ENCODE peak calls at places on chromosomes 3 and 15, in four cellular contexts. O is CD8-positive, alpha-beta T cell; A is stimulated activated CD8-positive, alpha-beta memory T cell treated with anti-CD3 and anti-CD28 coated beads, Interleukin-7, amount 100 ng/mL, for 1 hour; H is A172. R is an unnamed sample.

GRCh38 chr3:144403040-144403457 is 431.4 kb downstream of the DIPK2A start:
- DNase-seq in O (no peak), A (no peak), H (peak), R (no peak)

GRCh38 chr3:178436773-178437172 is 99.5 kb upstream of the KCNMB2 start:
- DNase-seq in O (no peak), A (no peak), H (peak), R (no peak)

GRCh38 chr15:39270976-39271375 is 309.9 kb upstream of the THBS1 start:
- DNase-seq in O (no peak), A (no peak), H (peak), R (no peak)

GRCh38 chr15:23424111-23424904 is 22.7 kb downstream of the GOLGA6L2 start:
- DNase-seq in O (no peak), A (no peak), H (no peak), R (no peak)

GRCh38 chr3:88105325-88105724 is 44.4 kb upstream of the C3orf38 start:
- DNase-seq in O (no peak), A (no peak), H (no peak), R (no peak)

GRCh38 chr3:46959169-46959515 is 17.4 kb downstream of the CCDC12 start:
- DNase-seq in O (peak), A (no peak), H (no peak), R (peak)

GRCh38 chr3:41716391-41716910 is 245.5 kb downstream of the ULK4 start:
- DNase-seq in O (no peak), A (no peak), H (no peak), R (no peak)

GRCh38 chr15:45307230-45307924 is 55.3 kb downstream of the SLC28A2 start:
- DNase-seq in O (no peak), A (no peak), H (peak), R (no peak)

GRCh38 chr3:104523136-104523535 is 843.6 kb upstream of the ALCAM start:
- DNase-seq in O (no peak), A (no peak), H (no peak), R (no peak)

GRCh38 chr3:97889814-97890213 is 68.0 kb downstream of the CRYBG3 start:
- DNase-seq in O (no peak), A (no peak), H (no peak), R (no peak)

GRCh38 chr3:30308131-30308530 is 298.3 kb upstream of the TGFBR2 start:
- DNase-seq in O (no peak), A (no peak), H (no peak), R (no peak)

GRCh38 chr15:67148196-67148701 is 82.8 kb downstream of the SMAD3 start:
- DNase-seq in O (no peak), A (no peak), H (peak), R (no peak)

GRCh38 chr15:69557340-69558137 is 104.9 kb downstream of the RPLP1 start:
- DNase-seq in O (no peak), A (no peak), H (peak), R (no peak)

GRCh38 chr15:66720206-66721010 is 18.4 kb downstream of the SMAD6 start:
- DNase-seq in O (no peak), A (no peak), H (peak), R (peak)

GRCh38 chr15:62509395-62509973 is 344.4 kb upstream of the C2CD4B start:
- DNase-seq in O (no peak), A (no peak), H (no peak), R (no peak)

GRCh38 chr3:191350389-191351090 is 20.2 kb upstream of the UTS2B start:
- DNase-seq in O (no peak), A (no peak), H (no peak), R (no peak)

GRCh38 chr15:65390447-65390846 is 12.6 kb upstream of the IGDCC3 start:
- DNase-seq in O (no peak), A (no peak), H (no peak), R (no peak)

GRCh38 chr3:39801216-39801615 is 8.2 kb upstream of the MYRIP start:
- DNase-seq in O (no peak), A (no peak), H (no peak), R (no peak)

GRCh38 chr15:80615783-80616391 is 79.2 kb upstream of the ABHD17C start:
- DNase-seq in O (no peak), A (no peak), H (peak), R (no peak)

GRCh38 chr15:61250613-61251012 is 21.5 kb upstream of the RORA start:
- DNase-seq in O (no peak), A (no peak), H (no peak), R (no peak)

GRCh38 chr3:69290006-69290405 is 95.9 kb downstream of the FRMD4B start:
- DNase-seq in O (no peak), A (no peak), H (peak), R (no peak)

GRCh38 chr15:60006203-60006782 is 2.2 kb downstream of the FOXB1 start:
- DNase-seq in O (peak), A (peak), H (peak), R (peak)

GRCh38 chr3:127320529-127321121 is 32.8 kb upstream of the PRR20G start:
- DNase-seq in O (no peak), A (no peak), H (peak), R (no peak)

GRCh38 chr15:72184165-72184811 is 13.3 kb downstream of the GRAMD2A start:
- DNase-seq in O (no peak), A (no peak), H (peak), R (no peak)

GRCh38 chr3:118799303-118799702 is 235.3 kb downstream of the IGSF11 start:
- DNase-seq in O (no peak), A (no peak), H (no peak), R (no peak)

GRCh38 chr15:35181538-35181937 is 96.4 kb upstream of the NANOGP8 start:
- DNase-seq in O (no peak), A (no peak), H (peak), R (no peak)

GRCh38 chr3:141561426-141562034 is 74.7 kb downstream of the RASA2 start:
- DNase-seq in O (peak), A (no peak), H (peak), R (no peak)

GRCh38 chr3:173078525-173078924 is 62.5 kb downstream of the SPATA16 start:
- DNase-seq in O (no peak), A (no peak), H (no peak), R (no peak)

GRCh38 chr3:127112796-127113570 is 79.9 kb upstream of the PRR23E start:
- DNase-seq in O (no peak), A (no peak), H (no peak), R (no peak)

GRCh38 chr3:182786564-182787196 is 6.6 kb upstream of the ATP11B start:
- DNase-seq in O (no peak), A (no peak), H (no peak), R (no peak)

GRCh38 chr15:44147636-44148035 is 47.4 kb downstream of the FRMD5 start:
- DNase-seq in O (no peak), A (no peak), H (no peak), R (no peak)

GRCh38 chr3:193879099-193879863 is 256.7 kb upstream of the HES1 start:
- DNase-seq in O (no peak), A (no peak), H (no peak), R (no peak)

GRCh38 chr3:10204921-10205320 is 40.2 kb downstream of the IRAK2 start:
- DNase-seq in O (no peak), A (no peak), H (no peak), R (no peak)

GRCh38 chr3:41693799-41694198 is 268.1 kb downstream of the ULK4 start:
- DNase-seq in O (no peak), A (no peak), H (no peak), R (no peak)

GRCh38 chr3:148466143-148466542 is 231.6 kb upstream of the AGTR1 start:
- DNase-seq in O (no peak), A (no peak), H (peak), R (no peak)

R was measured in NK-92 treated with Interleukin-12 subunit alpha and Interleukin-12 subunit beta, amount 100 ng/mL, for 24 hours.